ENCODE peak calls at places on chromosomes 13 and 19, in six cellular contexts. Q, K, E, P, G and Z are unnamed samples.

GRCh38 chr19:42081584-42082258 is 5.8 kb downstream of the ZNF574 start:
- DNase-seq in E (peak), G (peak), P (no peak), Q (no peak), K (no peak), Z (peak)

GRCh38 chr19:37982655-37983054 is 75.6 kb downstream of the SIPA1L3 start:
- DNase-seq in G (no peak), K (no peak), P (no peak), Q (no peak), E (no peak), Z (no peak)

GRCh38 chr19:55704494-55705245 is 29.6 kb downstream of the EPN1 start:
- DNase-seq in Q (no peak), K (no peak), G (no peak), P (no peak), E (no peak), Z (no peak)

GRCh38 chr13:113305208-113305607 is 8.2 kb downstream of the LAMP1 start:
- DNase-seq in P (no peak), K (no peak), Q (no peak), G (no peak), E (no peak), Z (no peak)

GRCh38 chr13:75666646-75667351 is 30.7 kb downstream of the LMO7 start:
- DNase-seq in G (no peak), P (no peak), E (peak), K (no peak), Q (no peak), Z (no peak)

GRCh38 chr13:51770681-51771417 is 33.1 kb downstream of the DHRS12 start:
- DNase-seq in K (no peak), E (no peak), P (no peak), G (no peak), Q (no peak), Z (no peak)

GRCh38 chr19:49690073-49690655 is 752 bp upstream of the CPT1C start:
- DNase-seq in Q (no peak), G (no peak), P (no peak), E (no peak), K (peak), Z (no peak)

GRCh38 chr19:9165256-9165655 is 13.5 kb upstream of the OR7D2 start:
- DNase-seq in K (no peak), Q (no peak), P (no peak), E (peak), G (no peak), Z (no peak)

GRCh38 chr13:21336609-21337008 is 122.5 kb downstream of the ZDHHC20 start:
- DNase-seq in G (no peak), E (no peak), Q (no peak), K (no peak), P (no peak), Z (no peak)

GRCh38 chr19:38442736-38443135 is 9.2 kb downstream of the RYR1 start:
- DNase-seq in P (no peak), Q (no peak), G (no peak), K (no peak), E (no peak), Z (no peak)

GRCh38 chr19:8083141-8083540 is 30.6 kb downstream of the CCL25 start:
- DNase-seq in K (no peak), P (no peak), Q (no peak), E (no peak), G (no peak), Z (peak)

GRCh38 chr13:21580736-21581135 is 23.2 kb downstream of the MICU2 start:
- DNase-seq in K (no peak), G (no peak), Q (no peak), E (no peak), P (no peak), Z (no peak)

GRCh38 chr19:19661675-19662251 is 1.7 kb downstream of the ATP13A1 start:
- DNase-seq in K (no peak), P (peak), E (no peak), G (peak), Q (no peak), Z (peak)

GRCh38 chr13:41650706-41651105 is 193.4 kb downstream of the RGCC start:
- DNase-seq in E (no peak), P (no peak), Q (no peak), K (no peak), G (no peak), Z (no peak)

GRCh38 chr13:84940167-84940566 is 859.1 kb downstream of the SLITRK6 start:
- DNase-seq in E (no peak), G (no peak), P (no peak), K (no peak), Q (no peak), Z (no peak)

GRCh38 chr13:30725331-30726085 is 9.8 kb upstream of the ALOX5AP start:
- DNase-seq in P (no peak), K (peak), Q (no peak), G (no peak), E (no peak), Z (no peak)

GRCh38 chr13:24273926-24274325 is 35.5 kb upstream of the C1QTNF9 start:
- DNase-seq in P (no peak), Q (no peak), G (no peak), K (no peak), E (no peak), Z (no peak)

GRCh38 chr19:3184847-3185481 is 766 bp upstream of the NCLN start:
- DNase-seq in K (no peak), E (peak), G (peak), P (no peak), Q (no peak), Z (peak)

GRCh38 chr13:41061914-41062837 is 867 bp downstream of the WBP4 start:
- DNase-seq in G (no peak), Q (no peak), E (peak), P (no peak), K (no peak), Z (no peak)

GRCh38 chr13:112729408-112729807 is 39.6 kb downstream of the ATP11A start:
- DNase-seq in G (no peak), K (no peak), Q (no peak), E (peak), P (no peak), Z (no peak)

GRCh38 chr19:46626441-46626840 is 1.6 kb upstream of the PTGIR start:
- DNase-seq in E (no peak), K (no peak), G (no peak), P (no peak), Q (no peak), Z (no peak)

GRCh38 chr19:40908981-40909380 is 26.9 kb upstream of the CYP2A7 start:
- DNase-seq in K (no peak), G (peak), E (no peak), Q (no peak), P (peak), Z (no peak)

GRCh38 chr19:478236-478888 is 17.5 kb upstream of the SHC2 start:
- DNase-seq in K (no peak), P (no peak), E (no peak), G (no peak), Q (no peak), Z (no peak)

GRCh38 chr13:65926750-65927171 is 1303.4 kb downstream of the PCDH9 start:
- DNase-seq in E (no peak), G (no peak), P (no peak), Q (no peak), K (peak), Z (peak)

GRCh38 chr13:38703255-38703654 is 16.4 kb downstream of the FREM2 start:
- DNase-seq in Q (peak), K (no peak), E (no peak), P (no peak), G (no peak), Z (no peak)

GRCh38 chr13:45162821-45163220 is 38.0 kb downstream of the KCTD4 start:
- DNase-seq in G (no peak), E (peak), P (no peak), K (no peak), Q (peak), Z (no peak)

GRCh38 chr13:86051134-86052103 is 252.2 kb upstream of the SLITRK6 start:
- DNase-seq in P (no peak), K (peak), E (peak), G (no peak), Q (peak), Z (peak)

GRCh38 chr13:103081435-103081834 is 15.2 kb upstream of the SLC10A2 start:
- DNase-seq in G (no peak), P (no peak), Q (no peak), E (no peak), K (no peak), Z (no peak)

GRCh38 chr19:36141039-36141914 is 1.4 kb downstream of the CAPNS1 start:
- DNase-seq in G (peak), Q (no peak), E (peak), P (peak), K (peak), Z (peak)

GRCh38 chr13:97335488-97336134 is 98.4 kb upstream of the RAP2A start:
- DNase-seq in G (no peak), K (no peak), E (peak), Q (no peak), P (no peak), Z (no peak)

GRCh38 chr19:49333426-49334288 is 1.5 kb upstream of the CD37 start:
- DNase-seq in K (no peak), G (peak), Q (no peak), E (no peak), P (peak), Z (peak)

GRCh38 chr19:38383184-38383583 is 4.7 kb downstream of the GGN start:
- DNase-seq in G (no peak), E (no peak), P (no peak), K (no peak), Q (no peak), Z (no peak)

GRCh38 chr13:29386246-29386645 is 209.2 kb downstream of the SLC7A1 start:
- DNase-seq in K (no peak), E (no peak), G (no peak), P (no peak), Q (no peak), Z (no peak)

GRCh38 chr19:10379880-10380310 is 477 bp downstream of the TYK2 start:
- DNase-seq in E (no peak), K (no peak), P (no peak), Q (no peak), G (no peak), Z (no peak)

GRCh38 chr19:995051-995827 is 5.0 kb upstream of the GRIN3B start:
- DNase-seq in G (no peak), P (no peak), E (no peak), Q (no peak), K (peak), Z (peak)

GRCh38 chr19:16896098-16896912 is 7.5 kb downstream of the F2RL3 start:
- DNase-seq in K (no peak), G (no peak), E (no peak), Q (no peak), P (no peak), Z (no peak)

GRCh38 chr19:8253678-8254077 is 44.5 kb downstream of the CERS4 start:
- DNase-seq in K (no peak), P (no peak), E (peak), G (no peak), Q (no peak), Z (no peak)

GRCh38 chr19:3818918-3819317 is 32.7 kb upstream of the MATK start:
- DNase-seq in K (no peak), P (no peak), E (no peak), G (no peak), Q (no peak), Z (no peak)